ENCODE peak calls at places on chromosome X, in eight cellular contexts. One of them, this sample, is unnamed.

GRCh38 chrX:22365460-22365859 is 92.7 kb downstream of the CBLL2 start:
- DNase-seq in SK-N-SH: no peak
- DNase-seq in AG10803: peak
- DNase-seq in IMR-90: peak
- DNase-seq in mucosa of descending colon: no peak
- DNase-seq in bronchial epithelial cell: peak
- DNase-seq in fibroblast of pulmonary artery: peak
- DNase-seq in mammary epithelial cell: peak
- DNase-seq in this sample: no peak

GRCh38 chrX:32155044-32155638 is 1056.2 kb downstream of the DMD start:
- DNase-seq in SK-N-SH: peak
- DNase-seq in AG10803: no peak
- DNase-seq in IMR-90: no peak
- DNase-seq in mucosa of descending colon: no peak
- DNase-seq in bronchial epithelial cell: no peak
- DNase-seq in fibroblast of pulmonary artery: no peak
- DNase-seq in mammary epithelial cell: no peak
- DNase-seq in this sample: no peak

GRCh38 chrX:884091-884490 is 253.5 kb downstream of the SHOX start:
- DNase-seq in SK-N-SH: no peak
- DNase-seq in AG10803: no peak
- DNase-seq in IMR-90: no peak
- DNase-seq in mucosa of descending colon: no peak
- DNase-seq in bronchial epithelial cell: no peak
- DNase-seq in fibroblast of pulmonary artery: no peak
- DNase-seq in mammary epithelial cell: no peak
- DNase-seq in this sample: no peak

GRCh38 chrX:109472939-109473713 is 8.8 kb downstream of the GUCY2F start:
- DNase-seq in SK-N-SH: peak
- DNase-seq in AG10803: peak
- DNase-seq in IMR-90: peak
- DNase-seq in mucosa of descending colon: peak
- DNase-seq in bronchial epithelial cell: peak
- DNase-seq in fibroblast of pulmonary artery: peak
- DNase-seq in mammary epithelial cell: peak
- DNase-seq in this sample: no peak

GRCh38 chrX:40145670-40146470 is 48.1 kb upstream of the BCOR start:
- DNase-seq in SK-N-SH: peak
- DNase-seq in AG10803: no peak
- DNase-seq in IMR-90: no peak
- DNase-seq in mucosa of descending colon: peak
- DNase-seq in bronchial epithelial cell: no peak
- DNase-seq in fibroblast of pulmonary artery: no peak
- DNase-seq in mammary epithelial cell: no peak
- DNase-seq in this sample: no peak

GRCh38 chrX:48590203-48591103 is 6.8 kb upstream of the WDR13 start:
- DNase-seq in SK-N-SH: no peak
- DNase-seq in AG10803: no peak
- DNase-seq in IMR-90: no peak
- DNase-seq in mucosa of descending colon: no peak
- DNase-seq in bronchial epithelial cell: no peak
- DNase-seq in fibroblast of pulmonary artery: peak
- DNase-seq in mammary epithelial cell: no peak
- DNase-seq in this sample: no peak

GRCh38 chrX:49039598-49040375 is 3.4 kb downstream of the TFE3 start:
- DNase-seq in SK-N-SH: peak
- DNase-seq in AG10803: peak
- DNase-seq in IMR-90: peak
- DNase-seq in mucosa of descending colon: peak
- DNase-seq in bronchial epithelial cell: peak
- DNase-seq in fibroblast of pulmonary artery: peak
- DNase-seq in mammary epithelial cell: peak
- DNase-seq in this sample: peak

GRCh38 chrX:118497180-118497814 is 1.7 kb downstream of the DOCK11 start:
- DNase-seq in SK-N-SH: no peak
- DNase-seq in AG10803: no peak
- DNase-seq in IMR-90: no peak
- DNase-seq in mucosa of descending colon: peak
- DNase-seq in bronchial epithelial cell: no peak
- DNase-seq in fibroblast of pulmonary artery: no peak
- DNase-seq in mammary epithelial cell: no peak
- DNase-seq in this sample: no peak

GRCh38 chrX:7147431-7147977 is at the start of gene STS:
- DNase-seq in SK-N-SH: peak
- DNase-seq in AG10803: no peak
- DNase-seq in IMR-90: peak
- DNase-seq in mucosa of descending colon: peak
- DNase-seq in bronchial epithelial cell: no peak
- DNase-seq in fibroblast of pulmonary artery: peak
- DNase-seq in mammary epithelial cell: peak
- DNase-seq in this sample: no peak

GRCh38 chrX:9693307-9694001 is 72.2 kb downstream of the GPR143 start:
- DNase-seq in SK-N-SH: no peak
- DNase-seq in AG10803: no peak
- DNase-seq in IMR-90: no peak
- DNase-seq in mucosa of descending colon: no peak
- DNase-seq in bronchial epithelial cell: no peak
- DNase-seq in fibroblast of pulmonary artery: no peak
- DNase-seq in mammary epithelial cell: no peak
- DNase-seq in this sample: no peak

GRCh38 chrX:50769389-50770063 is 44.5 kb downstream of the SHROOM4 start:
- DNase-seq in SK-N-SH: no peak
- DNase-seq in AG10803: no peak
- DNase-seq in IMR-90: no peak
- DNase-seq in mucosa of descending colon: peak
- DNase-seq in bronchial epithelial cell: peak
- DNase-seq in fibroblast of pulmonary artery: no peak
- DNase-seq in mammary epithelial cell: peak
- DNase-seq in this sample: no peak

GRCh38 chrX:119728487-119728886 is 29.9 kb upstream of the SOWAHD start:
- DNase-seq in SK-N-SH: no peak
- DNase-seq in AG10803: no peak
- DNase-seq in IMR-90: no peak
- DNase-seq in mucosa of descending colon: peak
- DNase-seq in bronchial epithelial cell: no peak
- DNase-seq in fibroblast of pulmonary artery: no peak
- DNase-seq in mammary epithelial cell: no peak
- DNase-seq in this sample: no peak

GRCh38 chrX:119682019-119682989 is 10.7 kb downstream of the SEPTIN6 start:
- DNase-seq in SK-N-SH: no peak
- DNase-seq in AG10803: no peak
- DNase-seq in IMR-90: no peak
- DNase-seq in mucosa of descending colon: no peak
- DNase-seq in bronchial epithelial cell: no peak
- DNase-seq in fibroblast of pulmonary artery: no peak
- DNase-seq in mammary epithelial cell: no peak
- DNase-seq in this sample: no peak

GRCh38 chrX:51759055-51759454 is 15.8 kb downstream of the GSPT2 start:
- DNase-seq in SK-N-SH: peak
- DNase-seq in AG10803: no peak
- DNase-seq in IMR-90: no peak
- DNase-seq in mucosa of descending colon: no peak
- DNase-seq in bronchial epithelial cell: no peak
- DNase-seq in fibroblast of pulmonary artery: no peak
- DNase-seq in mammary epithelial cell: no peak
- DNase-seq in this sample: no peak

GRCh38 chrX:151902813-151903591 is 9.7 kb upstream of the MAGEA4 start:
- DNase-seq in SK-N-SH: no peak
- DNase-seq in AG10803: peak
- DNase-seq in IMR-90: peak
- DNase-seq in mucosa of descending colon: peak
- DNase-seq in bronchial epithelial cell: peak
- DNase-seq in fibroblast of pulmonary artery: peak
- DNase-seq in mammary epithelial cell: peak
- DNase-seq in this sample: no peak

GRCh38 chrX:53312946-53313745 is 31.8 kb upstream of the IQSEC2 start:
- DNase-seq in SK-N-SH: peak
- DNase-seq in AG10803: peak
- DNase-seq in IMR-90: peak
- DNase-seq in mucosa of descending colon: peak
- DNase-seq in bronchial epithelial cell: peak
- DNase-seq in fibroblast of pulmonary artery: peak
- DNase-seq in mammary epithelial cell: peak
- DNase-seq in this sample: peak

GRCh38 chrX:118499295-118499694 is 3.7 kb downstream of the DOCK11 start:
- DNase-seq in SK-N-SH: no peak
- DNase-seq in AG10803: no peak
- DNase-seq in IMR-90: no peak
- DNase-seq in mucosa of descending colon: no peak
- DNase-seq in bronchial epithelial cell: no peak
- DNase-seq in fibroblast of pulmonary artery: no peak
- DNase-seq in mammary epithelial cell: no peak
- DNase-seq in this sample: no peak

GRCh38 chrX:50432760-50433377 is 37.8 kb downstream of the DGKK start:
- DNase-seq in SK-N-SH: no peak
- DNase-seq in AG10803: no peak
- DNase-seq in IMR-90: no peak
- DNase-seq in mucosa of descending colon: no peak
- DNase-seq in bronchial epithelial cell: no peak
- DNase-seq in fibroblast of pulmonary artery: no peak
- DNase-seq in mammary epithelial cell: no peak
- DNase-seq in this sample: no peak

GRCh38 chrX:80423744-80424143 is 3.5 kb downstream of the TENT5D start:
- DNase-seq in SK-N-SH: no peak
- DNase-seq in AG10803: no peak
- DNase-seq in IMR-90: no peak
- DNase-seq in mucosa of descending colon: no peak
- DNase-seq in bronchial epithelial cell: no peak
- DNase-seq in fibroblast of pulmonary artery: no peak
- DNase-seq in mammary epithelial cell: no peak
- DNase-seq in this sample: no peak

DNA sequence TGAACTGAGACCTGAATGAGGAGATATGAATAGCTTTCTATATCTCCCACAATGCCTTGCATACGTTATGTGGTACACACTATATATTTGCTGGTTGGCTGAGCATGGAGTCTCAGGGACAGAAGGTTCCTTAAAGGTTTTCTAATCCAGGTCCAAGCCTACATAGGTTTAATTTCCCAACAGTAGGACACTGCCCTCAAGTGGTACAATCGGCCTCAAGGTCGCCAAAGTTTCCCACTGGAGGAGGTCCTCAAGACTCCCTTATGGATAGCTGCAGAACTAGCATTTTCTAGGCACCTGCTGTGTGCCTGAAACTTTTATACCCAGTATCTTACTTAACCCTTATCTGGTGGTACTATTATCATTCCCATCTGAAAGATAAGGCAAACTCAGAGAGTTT is 21.0 kb upstream of the EFNB1 start:
- DNase-seq in SK-N-SH: no peak
- DNase-seq in AG10803: peak
- DNase-seq in IMR-90: no peak
- DNase-seq in mucosa of descending colon: no peak
- DNase-seq in bronchial epithelial cell: peak
- DNase-seq in fibroblast of pulmonary artery: no peak
- DNase-seq in mammary epithelial cell: no peak
- DNase-seq in this sample: no peak
- TF ChIP-seq CTCF in SK-N-SH: peak
- TF ChIP-seq CTCF in AG10803: peak
- TF ChIP-seq CTCF in IMR-90: peak
- TF ChIP-seq CTCF in mucosa of descending colon: no peak
- TF ChIP-seq CTCF in bronchial epithelial cell: peak
- TF ChIP-seq CTCF in fibroblast of pulmonary artery: peak
- TF ChIP-seq CTCF in mammary epithelial cell: peak
- TF ChIP-seq CTCF in this sample: peak

DNA sequence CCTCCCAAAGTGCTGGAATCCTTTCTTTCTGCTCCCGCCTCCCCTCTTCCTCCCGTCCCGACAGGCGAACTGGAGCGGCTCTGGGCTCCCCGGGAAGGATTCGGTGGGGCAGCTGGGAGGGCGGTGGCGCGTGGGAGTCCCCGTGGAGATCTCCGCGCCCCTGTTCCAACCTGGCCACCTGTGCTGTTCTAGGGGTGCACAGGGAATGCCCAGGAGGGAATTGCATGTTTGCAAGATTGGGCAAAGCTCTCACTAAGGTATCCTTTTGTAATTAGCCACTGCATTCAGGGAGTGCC is 11.2 kb upstream of the ELF4 start:
- DNase-seq in SK-N-SH: no peak
- DNase-seq in AG10803: no peak
- DNase-seq in IMR-90: no peak
- DNase-seq in mucosa of descending colon: no peak
- DNase-seq in bronchial epithelial cell: no peak
- DNase-seq in fibroblast of pulmonary artery: no peak
- DNase-seq in mammary epithelial cell: no peak
- DNase-seq in this sample: no peak
- H3K4me3 ChIP-seq in SK-N-SH: no peak
- H3K4me3 ChIP-seq in AG10803: no peak
- H3K4me3 ChIP-seq in IMR-90: no peak
- H3K4me3 ChIP-seq in mucosa of descending colon: no peak
- H3K4me3 ChIP-seq in bronchial epithelial cell: no peak
- H3K4me3 ChIP-seq in fibroblast of pulmonary artery: no peak
- H3K4me3 ChIP-seq in mammary epithelial cell: no peak
- H3K4me3 ChIP-seq in this sample: peak

DNA sequence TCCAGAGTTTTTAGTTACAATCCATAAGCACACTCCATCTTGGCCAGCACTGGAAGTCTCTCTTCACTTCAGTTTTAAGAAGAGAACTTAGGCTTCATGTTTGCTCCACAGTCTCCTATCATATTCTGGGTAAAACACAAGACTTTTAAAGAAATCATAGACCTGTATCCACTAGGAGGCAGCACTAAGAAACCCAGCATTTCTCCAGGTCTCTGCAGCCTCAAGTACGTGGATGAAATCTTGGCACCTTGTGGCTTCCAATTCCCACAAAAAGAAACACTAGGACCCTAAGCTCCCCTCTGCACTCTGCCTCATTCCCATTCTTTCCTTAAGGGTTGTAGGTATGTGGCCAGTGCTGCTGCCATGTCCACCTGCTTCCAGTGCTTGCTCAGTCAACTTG is 367.3 kb upstream of the CASK start:
- DNase-seq in SK-N-SH: no peak
- DNase-seq in AG10803: peak
- DNase-seq in IMR-90: peak
- DNase-seq in mucosa of descending colon: peak
- DNase-seq in bronchial epithelial cell: peak
- DNase-seq in fibroblast of pulmonary artery: peak
- DNase-seq in mammary epithelial cell: no peak
- DNase-seq in this sample: no peak
- TF ChIP-seq CTCF in SK-N-SH: peak
- TF ChIP-seq CTCF in AG10803: peak
- TF ChIP-seq CTCF in IMR-90: no peak
- TF ChIP-seq CTCF in mucosa of descending colon: no peak
- TF ChIP-seq CTCF in bronchial epithelial cell: peak
- TF ChIP-seq CTCF in fibroblast of pulmonary artery: peak
- TF ChIP-seq CTCF in mammary epithelial cell: peak
- TF ChIP-seq CTCF in this sample: no peak

DNA sequence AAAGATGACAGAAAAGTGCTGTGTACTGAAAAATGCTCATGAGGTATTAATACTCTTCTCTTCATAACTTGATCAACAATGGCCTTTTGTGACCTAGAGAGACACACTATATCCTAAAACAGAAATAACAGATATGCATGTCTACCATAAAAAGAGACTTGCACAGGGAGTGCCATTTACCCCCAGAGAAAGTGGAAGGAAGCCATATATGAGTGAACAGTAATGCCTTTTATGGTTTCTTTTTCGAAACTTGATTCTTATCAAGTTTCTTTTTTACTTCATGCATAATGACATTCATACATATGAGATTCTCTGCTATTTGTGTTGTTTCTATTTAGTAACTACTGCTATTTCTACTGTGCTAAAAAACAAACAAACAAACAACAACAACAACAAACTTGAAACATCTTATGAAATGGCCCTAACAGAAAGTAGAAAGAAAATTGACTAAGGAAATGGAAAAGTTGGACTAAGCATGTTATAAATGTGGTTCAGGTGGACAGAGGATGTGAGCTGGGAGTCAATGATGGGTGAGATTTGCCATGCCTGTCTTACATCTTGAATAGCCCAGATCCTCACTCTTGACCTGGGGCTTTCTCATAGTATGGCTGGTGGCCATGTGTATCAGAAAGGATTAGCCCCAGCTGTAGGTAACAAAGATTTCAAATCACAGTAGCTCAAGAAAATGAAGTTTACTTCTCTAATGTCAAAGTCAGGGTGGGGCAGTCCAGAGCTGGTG is 43.8 kb downstream of the GEMIN8 start:
- DNase-seq in SK-N-SH: no peak
- DNase-seq in AG10803: no peak
- DNase-seq in IMR-90: no peak
- DNase-seq in mucosa of descending colon: no peak
- DNase-seq in bronchial epithelial cell: no peak
- DNase-seq in fibroblast of pulmonary artery: no peak
- DNase-seq in mammary epithelial cell: no peak
- DNase-seq in this sample: no peak
- H3K4me3 ChIP-seq in SK-N-SH: no peak
- H3K4me3 ChIP-seq in AG10803: no peak
- H3K4me3 ChIP-seq in IMR-90: no peak
- H3K4me3 ChIP-seq in mucosa of descending colon: no peak
- H3K4me3 ChIP-seq in bronchial epithelial cell: no peak
- H3K4me3 ChIP-seq in fibroblast of pulmonary artery: no peak
- H3K4me3 ChIP-seq in mammary epithelial cell: no peak
- H3K4me3 ChIP-seq in this sample: no peak